ENCODE peak calls at places on chromosome 12, in seven cellular contexts. L is A673, P is pancreas, U is mesenchymal stem cell, A is IMR-90, X is heart left ventricle, S is suprapubic skin. C is an unnamed sample. For H3K9me3, the result is how much of the 10 kb centered on the place peaks cover.

GRCh38 chr12:100303831-100304230 is 36.9 kb downstream of the SCYL2 start:
- DNase-seq in A (no peak), P (no peak), L (no peak), S (no peak), X (no peak), U (no peak), C (no peak)

GRCh38 chr12:50740307-50740706 is 23.6 kb upstream of the ATF1 start:
- DNase-seq in L (no peak), U (no peak), S (no peak), A (no peak), P (no peak), X (no peak), C (no peak)

GRCh38 chr12:3884671-3885070 is 11.5 kb upstream of the PARP11 start:
- DNase-seq in X (no peak), P (no peak), S (no peak), L (no peak), A (no peak), U (no peak), C (no peak)

GRCh38 chr12:95593266-95593871 is 42.1 kb upstream of the USP44 start:
- DNase-seq in S (no peak), P (peak), X (peak), L (no peak), U (no peak), A (no peak), C (no peak)

GRCh38 chr12:83016226-83016835 is 329.6 kb downstream of the TMTC2 start:
- DNase-seq in U (peak), P (no peak), X (no peak), L (peak), A (peak), S (no peak), C (peak)

GRCh38 chr12:93308281-93308680 is 69.4 kb upstream of the NUDT4 start:
- DNase-seq in P (no peak), A (no peak), L (no peak), X (no peak), S (no peak), U (no peak), C (no peak)

GRCh38 chr12:105706321-105706972 is 376.0 kb downstream of the C12orf75 start:
- DNase-seq in X (no peak), S (no peak), P (no peak), U (no peak), L (no peak), A (peak), C (peak)

GRCh38 chr12:2582631-2583616 is 211.8 kb upstream of the FKBP4 start:
- DNase-seq in X (peak), L (peak), A (peak), P (peak), U (peak), S (no peak), C (no peak)

GRCh38 chr12:30707628-30708342 is 12.1 kb upstream of the IPO8 start:
- DNase-seq in S (no peak), X (no peak), L (no peak), A (no peak), U (no peak), P (no peak), C (no peak)

GRCh38 chr12:49223590-49224369 is 34.9 kb upstream of the TUBA1A start:
- DNase-seq in X (no peak), S (peak), A (no peak), P (no peak), U (no peak), L (no peak), C (no peak)

GRCh38 chr12:93447555-93448265 is 6.0 kb upstream of the UBE2N start:
- DNase-seq in S (no peak), L (no peak), U (no peak), A (no peak), P (no peak), X (no peak), C (no peak)

GRCh38 chr12:119369907-119370546 is 35.5 kb downstream of the CCDC60 start:
- DNase-seq in A (no peak), X (no peak), S (no peak), L (peak), P (no peak), U (no peak), C (no peak)

GRCh38 chr12:25386823-25387134 is 136.1 kb upstream of the KRAS start:
- DNase-seq in X (no peak), P (peak), L (no peak), S (no peak), U (no peak), A (no peak), C (no peak)

GRCh38 chr12:34604227-34604626 is 581.9 kb downstream of the ALG10 start:
- DNase-seq in U (no peak), S (peak), X (no peak), P (peak), A (no peak), L (no peak), C (no peak)

GRCh38 chr12:34603382-34604035 is 581.2 kb downstream of the ALG10 start:
- DNase-seq in U (no peak), P (peak), A (no peak), L (no peak), X (no peak), S (no peak), C (no peak)

GRCh38 chr12:34605510-34605887 is 583.2 kb downstream of the ALG10 start:
- DNase-seq in U (no peak), P (peak), X (no peak), L (no peak), S (no peak), A (no peak), C (no peak)

GRCh38 chr12:34605955-34606748 is 583.9 kb downstream of the ALG10 start:
- DNase-seq in P (peak), X (no peak), S (no peak), A (no peak), L (no peak), U (no peak), C (no peak)

GRCh38 chr12:34604631-34605509 is 582.6 kb downstream of the ALG10 start:
- DNase-seq in S (peak), L (no peak), P (peak), A (no peak), U (no peak), X (no peak), C (no peak)
- H3K9me3 ChIP-seq in S (half or more), L (under half), P (under half), A (half or more), U (under half), X (under half), C (half or more)

GRCh38 chr12:124764870-124765570 is 98.6 kb downstream of the SCARB1 start:
- DNase-seq in X (no peak), U (peak), P (no peak), A (peak), L (no peak), S (no peak), C (peak)

GRCh38 chr12:124762384-124762783 is 101.3 kb downstream of the SCARB1 start:
- DNase-seq in L (no peak), U (no peak), X (no peak), P (no peak), A (no peak), S (no peak), C (no peak)

GRCh38 chr12:124762791-124763593 is 100.7 kb downstream of the SCARB1 start:
- DNase-seq in L (no peak), S (no peak), U (no peak), P (no peak), A (no peak), X (no peak), C (no peak)

GRCh38 chr12:124764451-124764850 is 99.2 kb downstream of the SCARB1 start:
- DNase-seq in P (no peak), S (no peak), U (peak), L (peak), A (peak), X (no peak), C (no peak)

DNA sequence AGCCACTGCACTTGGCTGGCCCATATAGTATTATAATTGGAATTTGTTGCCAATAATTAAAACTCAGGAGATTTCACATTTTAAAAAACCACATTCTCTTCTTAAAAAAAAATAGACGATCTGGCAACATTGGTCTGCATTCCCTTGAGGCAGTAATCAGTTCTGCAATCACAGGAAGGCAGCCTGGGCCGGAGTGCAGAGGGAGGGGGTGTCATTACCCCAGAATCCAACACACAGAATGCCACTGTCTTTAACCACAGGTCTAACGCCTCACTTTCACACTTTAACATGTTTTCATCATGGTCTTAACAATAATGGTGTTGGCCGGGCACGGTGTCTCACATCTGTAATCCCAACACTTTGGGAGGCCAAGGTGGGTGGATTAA is 100.1 kb downstream of the SCARB1 start:
- DNase-seq in A (no peak), U (no peak), L (no peak), X (no peak), S (no peak), P (no peak), C (no peak)
- H3K27ac ChIP-seq in A (no peak), U (no peak), L (no peak), X (no peak), S (no peak), P (no peak), C (no peak)

GRCh38 chr12:106973545-106973944 is 13.4 kb downstream of the MTERF2 start:
- DNase-seq in P (no peak), L (no peak), A (no peak), S (no peak), X (no peak), U (no peak), C (no peak)
- H3K9me3 ChIP-seq in P (under half), L (under half), A (under half), S (under half), X (under half), U (under half), C (under half)

GRCh38 chr12:89179245-89179644 is 173.1 kb downstream of the DUSP6 start:
- DNase-seq in L (no peak), P (no peak), A (no peak), U (peak), X (no peak), S (no peak), C (no peak)
- H3K27ac ChIP-seq in L (no peak), P (no peak), A (no peak), U (no peak), X (no peak), S (peak), C (no peak)

GRCh38 chr12:114869091-114869834 is 185.3 kb upstream of the TBX3 start:
- DNase-seq in P (no peak), U (peak), X (no peak), A (peak), S (no peak), L (no peak), C (peak)
- H3K9me3 ChIP-seq in P (under half), U (under half), X (under half), A (under half), S (under half), L (under half), C (under half)

GRCh38 chr12:48119078-48119833 is at the start of gene PFKM:
- DNase-seq in U (peak), S (peak), P (peak), A (peak), X (peak), L (peak), C (peak)

GRCh38 chr12:48121522-48121921 is 2.4 kb downstream of the PFKM start:
- DNase-seq in L (no peak), X (no peak), A (no peak), P (no peak), S (no peak), U (no peak), C (no peak)

GRCh38 chr12:48118491-48118890 is 673 bp upstream of the PFKM start:
- DNase-seq in U (peak), S (no peak), P (no peak), A (no peak), L (no peak), X (no peak), C (no peak)

GRCh38 chr12:48122065-48122834 is 3.1 kb downstream of the PFKM start:
- DNase-seq in U (no peak), X (peak), L (no peak), A (no peak), P (no peak), S (no peak), C (no peak)

GRCh38 chr12:48119834-48120195 is 651 bp downstream of the PFKM start:
- DNase-seq in X (no peak), P (no peak), A (peak), L (no peak), U (peak), S (no peak), C (no peak)
- H3K27ac ChIP-seq in X (peak), P (no peak), A (peak), L (peak), U (peak), S (no peak), C (peak)

GRCh38 chr12:114993202-114993601 is 309.2 kb upstream of the TBX3 start:
- DNase-seq in L (no peak), X (no peak), P (no peak), A (peak), U (peak), S (no peak), C (no peak)
- H3K9me3 ChIP-seq in L (under half), X (under half), P (under half), A (under half), U (under half), S (under half), C (under half)

GRCh38 chr12:55969356-55969755 is 2.7 kb downstream of the CDK2 start:
- DNase-seq in L (no peak), S (no peak), X (no peak), P (no peak), A (no peak), U (no peak), C (no peak)

GRCh38 chr12:55963760-55964159 is 2.1 kb downstream of the PMEL start:
- DNase-seq in P (no peak), U (no peak), X (no peak), S (no peak), A (no peak), L (no peak), C (no peak)

GRCh38 chr12:55965941-55966407 is at the start of gene PMEL:
- DNase-seq in X (no peak), S (no peak), A (no peak), L (no peak), P (no peak), U (peak), C (no peak)

GRCh38 chr12:55966408-55967281 is at the start of gene CDK2:
- DNase-seq in U (peak), P (peak), A (peak), X (peak), L (peak), S (peak), C (no peak)

GRCh38 chr12:55965240-55965639 is 602 bp downstream of the PMEL start:
- DNase-seq in X (no peak), U (no peak), S (no peak), A (no peak), L (no peak), P (no peak), C (no peak)
- H3K27ac ChIP-seq in X (no peak), U (no peak), S (no peak), A (no peak), L (no peak), P (no peak), C (no peak)

GRCh38 chr12:34394211-34395055 is 372.1 kb downstream of the ALG10 start:
- DNase-seq in X (peak), S (peak), P (peak), L (no peak), A (no peak), U (no peak), C (no peak)

GRCh38 chr12:34393821-34394150 is 371.5 kb downstream of the ALG10 start:
- DNase-seq in L (no peak), P (peak), X (no peak), S (peak), A (no peak), U (no peak), C (no peak)

GRCh38 chr12:34396006-34396860 is 373.9 kb downstream of the ALG10 start:
- DNase-seq in X (peak), L (no peak), U (no peak), S (peak), P (peak), A (no peak), C (no peak)

GRCh38 chr12:34396861-34397590 is 374.7 kb downstream of the ALG10 start:
- DNase-seq in A (no peak), S (peak), U (no peak), X (peak), L (no peak), P (peak), C (no peak)

GRCh38 chr12:34395056-34396005 is 373.0 kb downstream of the ALG10 start:
- DNase-seq in S (peak), L (no peak), U (no peak), X (peak), A (no peak), P (peak), C (no peak)
- H3K9me3 ChIP-seq in S (under half), L (under half), U (under half), X (under half), A (half or more), P (under half), C (half or more)

C was measured in AG04450.